ENCODE peak calls at places on chromosomes 4 and X, in nine cellular contexts. L is OCI-LY7; D is effector memory CD4-positive, alpha-beta T cell; K is tibial artery; W is CD4-positive, CD25-positive, alpha-beta regulatory T cell; P is endodermal cell; S is heart left ventricle; B is breast epithelium; I is right cardiac atrium. Q is an unnamed sample.

GRCh38 chr4:16785800-16786527 is 112.5 kb downstream of the LDB2 start:
- DNase-seq in S (no peak), P (no peak), K (no peak), W (no peak), I (no peak), D (no peak), L (no peak), B (no peak), Q (peak; percentile 8)

GRCh38 chr4:185792384-185793146 is 19.4 kb downstream of the SORBS2 start:
- DNase-seq in K (no peak), L (no peak), P (no peak), W (no peak), D (no peak), I (no peak), B (no peak), S (no peak), Q (peak; percentile 18)

GRCh38 chr4:82043081-82043808 is 330.5 kb downstream of the HNRNPD start:
- DNase-seq in I (no peak), K (no peak), B (no peak), D (no peak), S (no peak), W (no peak), L (no peak), P (peak; percentile 78), Q (peak; percentile 79)

GRCh38 chr4:172892300-172892699 is 276.3 kb upstream of the GALNT7 start:
- DNase-seq in P (peak; percentile 72), W (peak; percentile 1), I (no peak), D (no peak), K (no peak), S (no peak), L (peak; percentile 24), B (no peak), Q (no peak)

GRCh38 chrX:44585866-44586265 is 43.2 kb upstream of the FUNDC1 start:
- DNase-seq in L (no peak), K (no peak), W (no peak), B (no peak), D (no peak), P (no peak), I (no peak), S (no peak), Q (no peak)

GRCh38 chr4:71360844-71361243 is 22.0 kb downstream of the SLC4A4 start:
- DNase-seq in L (no peak), S (no peak), I (no peak), K (no peak), P (peak; percentile 46), B (no peak), W (no peak), D (no peak), Q (no peak)

GRCh38 chr4:10461091-10461849 is 4.0 kb upstream of the ZNF518B start:
- DNase-seq in S (peak; percentile 44), B (no peak), L (peak; percentile 70), D (peak; percentile 63), P (peak; percentile 89), I (peak; percentile 59), K (peak; percentile 64), W (peak; percentile 87), Q (peak; percentile 91)

GRCh38 chrX:48035891-48036290 is 29.1 kb downstream of the SPACA5 start:
- DNase-seq in D (no peak), B (no peak), W (no peak), S (no peak), I (no peak), P (no peak), K (no peak), L (no peak), Q (no peak)

GRCh38 chrX:23435108-23435507 is 100.5 kb downstream of the PTCHD1 start:
- DNase-seq in W (no peak), K (no peak), I (no peak), D (no peak), B (no peak), S (no peak), P (peak; percentile 46), L (no peak), Q (no peak)

GRCh38 chrX:44889824-44890223 is 16.8 kb downstream of the KDM6A start:
- DNase-seq in I (no peak), W (no peak), K (no peak), D (no peak), B (no peak), P (no peak), S (no peak), L (no peak), Q (no peak)

GRCh38 chr4:18686338-18687039 is 664.9 kb upstream of the LCORL start:
- DNase-seq in S (no peak), W (no peak), L (no peak), D (no peak), K (no peak), I (no peak), B (no peak), P (no peak), Q (no peak)

GRCh38 chr4:70874268-70875156 is 27.7 kb upstream of the MOB1B start:
- DNase-seq in B (no peak), K (no peak), I (no peak), L (peak; percentile 65), S (no peak), W (no peak), P (no peak), D (no peak), Q (no peak)

GRCh38 chrX:3584415-3584996 is 128.9 kb downstream of the PRKX start:
- DNase-seq in B (no peak), P (no peak), D (no peak), K (no peak), S (no peak), L (no peak), W (peak; percentile 18), I (no peak), Q (no peak)

GRCh38 chr4:152265149-152265621 is 270.7 kb downstream of the FBXW7 start:
- DNase-seq in W (no peak), S (no peak), D (no peak), I (no peak), B (no peak), K (no peak), L (no peak), P (no peak), Q (peak; percentile 88)

GRCh38 chrX:130772313-130773140 is 130.5 kb downstream of the ENOX2 start:
- DNase-seq in L (no peak), W (no peak), I (no peak), P (no peak), K (no peak), D (no peak), S (no peak), B (no peak), Q (no peak)

GRCh38 chr4:148481644-148482043 is 39.4 kb upstream of the NR3C2 start:
- DNase-seq in L (no peak), D (no peak), B (no peak), K (no peak), I (no peak), W (no peak), P (no peak), S (no peak), Q (no peak)

GRCh38 chr4:52343595-52343994 is 292.5 kb downstream of the SPATA18 start:
- DNase-seq in K (no peak), L (no peak), I (no peak), S (no peak), D (no peak), P (no peak), B (no peak), W (no peak), Q (no peak)

GRCh38 chr4:20624783-20625364 is 75.4 kb upstream of the PACRGL start:
- DNase-seq in K (no peak), L (no peak), P (no peak), I (no peak), B (no peak), D (no peak), W (no peak), S (no peak), Q (no peak)

GRCh38 chr4:80913381-80913780 is 117.1 kb upstream of the BMP3 start:
- DNase-seq in D (no peak), P (no peak), B (no peak), S (no peak), I (no peak), K (no peak), W (peak; percentile 16), L (peak; percentile 26), Q (no peak)

GRCh38 chr4:45662996-45663395 is 460.9 kb downstream of the GABRG1 start:
- DNase-seq in K (no peak), B (no peak), P (no peak), I (peak; percentile 39), W (no peak), D (no peak), S (peak; percentile 64), L (no peak), Q (peak; percentile 39)

GRCh38 chr4:96092151-96092705 is 252.3 kb downstream of the PDHA2 start:
- DNase-seq in I (no peak), D (no peak), P (no peak), K (no peak), L (no peak), W (no peak), S (no peak), B (no peak), Q (no peak)

GRCh38 chr4:176451441-176451840 is 131.7 kb downstream of the SPCS3 start:
- DNase-seq in D (no peak), S (no peak), I (no peak), W (no peak), K (no peak), B (no peak), L (no peak), P (no peak), Q (no peak)

GRCh38 chr4:6990661-6991060 is 52.5 kb upstream of the TADA2B start:
- DNase-seq in I (no peak), K (no peak), P (no peak), L (no peak), B (no peak), S (no peak), W (no peak), D (no peak), Q (no peak)
- H3K27ac ChIP-seq in I (no peak overlapping the region), K (no peak overlapping the region), P (no peak overlapping the region), L (no peak overlapping the region), B (peak overlapping the region; percentile 82), S (no peak overlapping the region), W (no peak overlapping the region), D (no peak overlapping the region), Q (no peak overlapping the region)

GRCh38 chr4:102639602-102640001 is 121.2 kb downstream of the MANBA start:
- DNase-seq in W (peak; percentile 68), I (no peak), K (no peak), B (no peak), L (no peak), S (no peak), D (no peak), P (no peak), Q (no peak)
- H3K27ac ChIP-seq in W (no peak overlapping the region), I (no peak overlapping the region), K (no peak overlapping the region), B (no peak overlapping the region), L (no peak overlapping the region), S (no peak overlapping the region), D (no peak overlapping the region), P (no peak overlapping the region), Q (no peak overlapping the region)

GRCh38 chr4:15718959-15719358 is 16.1 kb downstream of the BST1 start:
- DNase-seq in P (no peak), L (no peak), B (no peak), K (no peak), S (no peak), I (no peak), W (no peak), D (no peak), Q (no peak)
- H3K27ac ChIP-seq in P (no peak overlapping the region), L (no peak overlapping the region), B (no peak overlapping the region), K (no peak overlapping the region), S (peak overlapping the region; percentile 33), I (no peak overlapping the region), W (no peak overlapping the region), D (no peak overlapping the region), Q (no peak overlapping the region)

DNA sequence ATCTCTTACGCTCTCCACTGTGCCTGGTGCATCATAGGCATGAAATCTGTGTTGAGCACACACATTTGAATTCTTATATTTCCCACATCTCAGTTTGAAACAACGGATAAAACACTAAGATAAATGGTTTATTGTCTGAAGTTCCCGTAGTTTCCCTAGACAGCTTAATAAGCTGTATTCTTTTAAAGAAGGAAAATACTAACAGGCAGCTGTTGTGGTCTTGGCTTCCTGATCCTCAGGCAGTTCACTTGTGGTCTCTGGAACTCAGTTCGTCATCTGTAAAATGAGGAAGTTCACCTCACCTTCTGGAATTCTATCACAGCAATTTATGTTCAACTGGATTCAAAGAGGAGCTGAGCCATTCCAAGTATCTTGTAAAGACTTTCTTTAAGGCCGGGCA is 1805.6 kb upstream of the TENM3 start:
- DNase-seq in B (no peak), S (no peak), L (no peak), W (no peak), I (no peak), D (no peak), K (no peak), P (no peak), Q (no peak)
- H3K27ac ChIP-seq in B (no peak overlapping the region), S (no peak overlapping the region), L (no peak overlapping the region), W (no peak overlapping the region), I (no peak overlapping the region), D (no peak overlapping the region), K (no peak overlapping the region), P (no peak overlapping the region), Q (no peak overlapping the region)